ENCODE peak calls at places on chromosomes 4 and X, in eight cellular contexts. U is bronchial epithelial cell; E is neural crest cell; D is right lobe of liver; M is ascending aorta; V is cardiac fibroblast; P is CD4-positive, alpha-beta T cell; A is BJ. O is an unnamed sample.

GRCh38 chrX:9141496-9141895 is 107.6 kb upstream of the FAM9B start:
- DNase-seq in A (peak), V (peak), U (peak), E (no peak), D (no peak), M (no peak), P (no peak), O (no peak)

GRCh38 chr4:169485791-169486742 is 126.3 kb downstream of the NEK1 start:
- DNase-seq in M (no peak), D (no peak), U (peak), P (no peak), A (peak), E (peak), V (peak), O (peak)

GRCh38 chr4:1533501-1534064 is 127.3 kb upstream of the NKX1-1 start:
- DNase-seq in V (no peak), P (no peak), D (peak), E (no peak), M (no peak), A (no peak), U (no peak), O (no peak)

GRCh38 chr4:22514431-22514830 is 1.4 kb downstream of the ADGRA3 start:
- DNase-seq in U (no peak), M (no peak), D (no peak), A (no peak), V (peak), P (no peak), E (no peak), O (no peak)

GRCh38 chrX:46686003-46686645 is 72.8 kb downstream of the SLC9A7 start:
- DNase-seq in P (peak), D (no peak), U (peak), V (peak), E (peak), A (no peak), M (no peak), O (no peak)

GRCh38 chr4:108060686-108061321 is 71.1 kb downstream of the HADH start:
- DNase-seq in E (no peak), V (no peak), A (no peak), P (no peak), D (no peak), U (no peak), M (no peak), O (no peak)

GRCh38 chrX:129529685-129530281 is 6.5 kb upstream of the SMARCA1 start:
- DNase-seq in A (no peak), D (no peak), E (no peak), V (peak), M (no peak), P (no peak), U (peak), O (no peak)

GRCh38 chr4:187084696-187085095 is 361.0 kb upstream of the FAT1 start:
- DNase-seq in V (no peak), M (no peak), A (no peak), D (no peak), E (no peak), P (no peak), U (no peak), O (no peak)

GRCh38 chr4:3465698-3466671 is 2.9 kb downstream of the DOK7 start:
- DNase-seq in M (no peak), P (no peak), D (peak), V (no peak), A (no peak), U (no peak), E (no peak), O (no peak)

GRCh38 chr4:45350438-45350837 is 624.1 kb upstream of the GNPDA2 start:
- DNase-seq in A (no peak), P (no peak), V (peak), D (no peak), M (no peak), E (no peak), U (no peak), O (no peak)

GRCh38 chrX:8374041-8374825 is 90.4 kb upstream of the VCX3B start:
- DNase-seq in D (no peak), U (peak), P (no peak), E (no peak), V (no peak), A (no peak), M (no peak), O (no peak)

GRCh38 chr4:152780267-152780811 is 585 bp downstream of the ARFIP1 start:
- DNase-seq in A (peak), D (no peak), V (peak), M (no peak), P (no peak), E (no peak), U (no peak), O (no peak)

GRCh38 chr4:41998019-41998418 is 7.7 kb downstream of the SLC30A9 start:
- DNase-seq in D (no peak), P (no peak), M (no peak), E (no peak), A (no peak), V (no peak), U (no peak), O (no peak)

GRCh38 chr4:117324851-117325491 is 239.6 kb upstream of the TRAM1L1 start:
- DNase-seq in E (no peak), A (peak), M (no peak), P (no peak), V (peak), U (peak), D (no peak), O (no peak)

GRCh38 chr4:15373363-15373762 is 54.5 kb upstream of the C1QTNF7 start:
- DNase-seq in A (no peak), M (no peak), D (no peak), U (no peak), V (peak), P (no peak), E (no peak), O (no peak)

GRCh38 chr4:67861513-67861912 is 22.3 kb downstream of the TMPRSS11D start:
- DNase-seq in E (no peak), A (no peak), P (no peak), D (no peak), M (no peak), V (peak), U (peak), O (no peak)

GRCh38 chr4:180058731-180059215 is 2184.4 kb upstream of the TENM3 start:
- DNase-seq in U (no peak), M (no peak), A (no peak), D (peak), E (peak), V (peak), P (no peak), O (peak)

GRCh38 chr4:152310223-152310622 is 225.7 kb downstream of the FBXW7 start:
- DNase-seq in M (no peak), V (no peak), E (no peak), D (no peak), U (peak), P (no peak), A (peak), O (no peak)

GRCh38 chrX:135438734-135439043 is 16.9 kb downstream of the SMIM10L2A start:
- DNase-seq in A (no peak), P (no peak), D (no peak), V (no peak), U (no peak), E (no peak), M (no peak), O (no peak)

GRCh38 chrX:16807548-16807947 is 21.3 kb downstream of the TXLNG start:
- DNase-seq in U (no peak), A (no peak), D (no peak), M (no peak), E (no peak), V (peak), P (no peak), O (no peak)

GRCh38 chrX:27751976-27752375 is 55.8 kb upstream of the MAGEB10 start:
- DNase-seq in M (no peak), V (peak), E (no peak), P (no peak), A (no peak), D (no peak), U (no peak), O (no peak)

GRCh38 chr4:110840221-110840654 is 217.4 kb upstream of the PITX2 start:
- DNase-seq in D (no peak), V (peak), P (no peak), A (peak), E (no peak), U (no peak), M (no peak), O (no peak)

GRCh38 chr4:78441786-78442185 is 109.8 kb upstream of the ANXA3 start:
- DNase-seq in V (no peak), E (no peak), P (no peak), A (no peak), D (no peak), U (no peak), M (no peak), O (no peak)

GRCh38 chr4:1715002-1715761 is 3.1 kb upstream of the SLBP start:
- DNase-seq in M (no peak), P (no peak), U (no peak), D (no peak), E (no peak), V (no peak), A (no peak), O (no peak)

GRCh38 chr4:81724925-81725329 is 253.2 kb upstream of the RASGEF1B start:
- DNase-seq in U (peak), E (no peak), D (peak), V (no peak), A (no peak), M (peak), P (peak), O (no peak)

GRCh38 chrX:74383611-74384010 is 37.7 kb upstream of the SLC16A2 start:
- DNase-seq in E (peak), M (no peak), A (no peak), V (peak), D (no peak), P (no peak), U (peak), O (no peak)

GRCh38 chrX:15382809-15383208 is 1.4 kb downstream of the VEGFD start:
- DNase-seq in U (no peak), V (no peak), M (no peak), A (no peak), D (no peak), E (no peak), P (no peak), O (no peak)

GRCh38 chrX:151981129-151981528 is 6.7 kb upstream of the GABRE start:
- DNase-seq in P (no peak), A (no peak), U (peak), D (no peak), V (peak), E (no peak), M (no peak), O (no peak)

GRCh38 chr4:168264903-168265302 is 53.6 kb downstream of the DDX60 start:
- DNase-seq in A (no peak), E (no peak), D (no peak), M (no peak), P (no peak), U (no peak), V (no peak), O (no peak)

GRCh38 chr4:100746141-100746540 is 228.3 kb upstream of the EMCN start:
- DNase-seq in E (no peak), D (no peak), U (no peak), P (no peak), A (no peak), M (no peak), V (no peak), O (no peak)

GRCh38 chr4:77226939-77227705 is 70.1 kb downstream of the CCNG2 start:
- DNase-seq in A (no peak), V (no peak), P (no peak), D (no peak), U (no peak), M (no peak), E (no peak), O (no peak)

GRCh38 chr4:108080752-108081151 is 88.0 kb downstream of the LEF1 start:
- DNase-seq in M (no peak), V (no peak), D (no peak), A (no peak), E (no peak), U (no peak), P (peak), O (no peak)

GRCh38 chr4:38411092-38411491 is 252.9 kb upstream of the KLF3 start:
- DNase-seq in M (no peak), D (no peak), V (no peak), A (no peak), E (no peak), U (no peak), P (no peak), O (no peak)

GRCh38 chrX:70774223-70774622 is 134.3 kb downstream of the TEX11 start:
- DNase-seq in P (no peak), D (no peak), M (no peak), A (no peak), E (no peak), V (no peak), U (no peak), O (no peak)

GRCh38 chr4:98508825-98509539 is 149.4 kb downstream of the TSPAN5 start:
- DNase-seq in M (no peak), A (no peak), D (no peak), E (no peak), V (no peak), P (no peak), U (no peak), O (no peak)

GRCh38 chrX:110138557-110138956 is 135.6 kb downstream of the TMEM164 start:
- DNase-seq in D (no peak), A (no peak), E (no peak), U (peak), M (no peak), V (no peak), P (no peak), O (no peak)

GRCh38 chr4:159487284-159487747 is 384.4 kb downstream of the RAPGEF2 start:
- DNase-seq in U (peak), D (peak), V (peak), A (peak), M (no peak), E (peak), P (no peak), O (peak)

GRCh38 chrX:133214316-133214715 is 3.8 kb downstream of the TFDP3 start:
- DNase-seq in V (no peak), E (no peak), U (no peak), P (no peak), D (no peak), A (no peak), M (no peak), O (no peak)

DNA sequence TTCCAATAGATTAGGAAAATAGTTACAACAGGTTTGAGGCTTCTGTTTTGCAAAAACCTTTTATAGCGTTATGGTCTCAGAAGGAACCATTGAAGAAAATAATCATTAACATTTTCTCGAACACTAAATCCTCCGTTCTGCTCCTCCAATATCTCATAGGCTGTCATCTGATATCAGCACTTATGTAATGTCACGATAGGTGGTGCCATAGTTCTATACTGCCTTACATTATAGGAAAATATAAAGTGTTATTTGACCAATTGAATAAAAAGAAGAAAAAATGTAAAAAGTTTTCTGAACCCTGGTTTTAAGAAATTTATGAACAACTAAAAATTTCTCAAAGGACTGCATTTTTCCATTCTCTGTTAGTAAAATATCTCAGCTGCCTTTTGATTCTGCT is 291.4 kb downstream of the RPA4 start:
- DNase-seq in M (no peak), U (no peak), D (no peak), V (no peak), E (no peak), P (no peak), A (no peak), O (no peak)
- TF ChIP-seq CTCF in M (no peak), U (no peak), D (no peak), V (no peak), E (no peak), P (no peak), A (no peak), O (no peak)

DNA sequence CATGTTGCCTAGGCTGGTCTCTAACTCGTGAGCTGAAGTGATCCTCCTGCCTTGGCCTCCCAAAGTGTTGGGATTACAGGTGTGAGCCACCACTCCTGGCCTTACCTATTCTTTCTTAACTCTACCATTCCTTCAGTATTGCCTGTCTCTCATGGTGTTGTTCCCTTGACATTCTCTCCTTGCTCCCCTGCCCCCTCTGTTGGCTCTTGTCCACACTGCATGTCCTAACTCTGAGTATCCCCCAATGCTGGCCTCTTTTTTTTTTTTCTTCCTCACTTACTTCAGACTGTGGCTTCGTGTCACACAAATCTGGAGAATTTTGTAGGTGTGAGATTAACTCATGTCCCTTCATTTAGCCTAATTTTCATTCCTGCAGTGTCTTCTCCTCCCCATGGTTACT is 22.9 kb upstream of the FRMPD4 start:
- DNase-seq in M (no peak), U (no peak), E (peak), D (no peak), V (no peak), P (no peak), A (no peak), O (no peak)
- TF ChIP-seq CTCF in M (no peak), U (peak), E (peak), D (no peak), V (no peak), P (no peak), A (no peak), O (peak)

GRCh38 chr4:112817933-112818921 is 181.3 kb downstream of the LARP7 start:
- DNase-seq in E (peak), V (peak), U (peak), A (peak), P (no peak), D (no peak), M (peak), O (no peak)
- TF ChIP-seq CTCF in E (no peak), V (no peak), U (no peak), A (no peak), P (no peak), D (no peak), M (no peak), O (no peak)

GRCh38 chrX:150205011-150205410 is 158.1 kb upstream of the MAMLD1 start:
- DNase-seq in E (no peak), U (no peak), P (no peak), V (peak), D (no peak), M (no peak), A (no peak), O (no peak)
- TF ChIP-seq CTCF in E (no peak), U (no peak), P (no peak), V (peak), D (no peak), M (no peak), A (no peak), O (no peak)

DNA sequence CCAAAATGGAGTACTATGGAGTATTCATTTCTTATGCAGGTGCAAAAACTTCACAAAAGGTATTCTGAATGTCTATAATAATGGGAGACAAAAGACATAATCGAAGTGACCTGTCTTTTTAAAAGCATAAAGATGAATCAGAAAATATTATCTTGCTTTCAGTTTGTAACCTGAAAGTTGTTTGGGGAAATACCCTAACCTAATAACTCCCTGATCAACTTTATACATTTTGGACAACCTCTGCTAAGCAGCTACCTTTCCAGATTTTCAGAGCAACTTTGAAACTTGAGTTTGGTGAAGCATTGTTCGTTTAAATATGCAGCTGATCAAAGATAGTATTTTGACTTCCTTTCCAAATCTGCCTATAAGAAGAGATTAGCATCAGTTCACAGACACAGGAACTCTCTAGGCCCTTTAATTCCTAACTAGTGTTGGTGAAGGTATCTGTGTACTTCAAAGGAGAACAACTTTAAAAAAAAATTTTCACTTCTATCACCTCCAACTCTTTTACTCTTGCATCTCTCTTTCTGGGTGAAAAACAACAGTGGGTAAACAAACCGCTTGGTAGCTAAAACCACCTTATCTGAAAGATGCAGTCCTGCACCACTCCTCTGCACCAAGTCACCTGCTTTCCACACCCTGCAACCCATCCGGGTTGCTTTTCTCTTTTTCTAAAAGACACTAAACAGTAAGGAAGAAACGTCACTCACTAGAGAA is 26.5 kb downstream of the CD40LG start:
- DNase-seq in P (no peak), M (no peak), E (no peak), U (no peak), D (no peak), V (no peak), A (no peak), O (no peak)
- TF ChIP-seq CTCF in P (no peak), M (no peak), E (no peak), U (no peak), D (no peak), V (no peak), A (no peak), O (no peak)